ENCODE peak calls at places on chromosomes 11 and 22, in eight cellular contexts. L, Y, S, T, A, H, N and Q are unnamed samples.

GRCh38 chr11:43892851-43893250 is 12.2 kb downstream of the ALKBH3 start:
- DNase-seq in N (no peak), T (no peak), S (no peak), A (no peak), Y (no peak), L (no peak), H (no peak), Q (no peak)

GRCh38 chr11:65864758-65865471 is 4.7 kb downstream of the MUS81 start:
- DNase-seq in A (no peak), N (no peak), T (no peak), S (no peak), H (no peak), Y (no peak), L (peak; percentile 26), Q (no peak)

GRCh38 chr11:49208006-49208721 is at the start of gene FOLH1:
- DNase-seq in L (peak; percentile 34), A (no peak), T (peak; percentile 5), S (no peak), Y (no peak), H (no peak), N (peak; percentile 34), Q (no peak)

GRCh38 chr11:70680781-70681281 is 282.5 kb downstream of the CTTN start:
- DNase-seq in T (no peak), S (no peak), H (no peak), Y (no peak), A (peak; percentile 14), N (no peak), L (no peak), Q (no peak)

GRCh38 chr11:110131386-110132123 is 38.4 kb downstream of the ZC3H12C start:
- DNase-seq in H (no peak), Y (no peak), L (no peak), S (no peak), T (peak; percentile 17), A (peak; percentile 88), N (no peak), Q (no peak)

GRCh38 chr11:10522921-10523320 is 18.1 kb downstream of the RNF141 start:
- DNase-seq in S (no peak), H (no peak), A (no peak), Y (no peak), T (no peak), N (no peak), L (no peak), Q (no peak)

GRCh38 chr11:129023968-129024676 is 81.5 kb upstream of the TP53AIP1 start:
- DNase-seq in H (no peak), A (peak; percentile 78), N (peak; percentile 55), L (no peak), S (no peak), T (peak; percentile 11), Y (no peak), Q (no peak)

GRCh38 chr11:18012314-18012905 is 437 bp downstream of the SERGEF start:
- DNase-seq in L (no peak), T (no peak), A (peak; percentile 76), H (no peak), S (peak; percentile 26), Y (peak; percentile 20), N (peak; percentile 29), Q (no peak)

GRCh38 chr22:35517769-35518530 is 22.7 kb upstream of the RASD2 start:
- DNase-seq in S (no peak), A (no peak), L (no peak), H (no peak), Y (no peak), T (no peak), N (no peak), Q (no peak)

GRCh38 chr22:50146440-50147228 is 23.9 kb upstream of the PANX2 start:
- DNase-seq in S (no peak), A (peak; percentile 78), H (peak; percentile 77), N (peak; percentile 62), T (no peak), Y (no peak), L (peak; percentile 76), Q (no peak)

GRCh38 chr22:50398698-50399648 is 55.8 kb downstream of the PPP6R2 start:
- DNase-seq in N (no peak), A (no peak), H (no peak), S (no peak), Y (no peak), T (no peak), L (no peak), Q (no peak)

GRCh38 chr11:12380565-12381325 is 3.4 kb downstream of the PARVA start:
- DNase-seq in A (no peak), Y (no peak), N (no peak), T (no peak), L (no peak), H (no peak), S (no peak), Q (no peak)

GRCh38 chr22:29470159-29470855 is 9.7 kb upstream of the NEFH start:
- DNase-seq in N (peak; percentile 76), A (peak; percentile 66), T (peak; percentile 84), S (peak; percentile 53), Y (peak; percentile 47), L (no peak), H (peak; percentile 53), Q (no peak)

GRCh38 chr11:70191495-70192140 is 11.5 kb upstream of the FADD start:
- DNase-seq in N (peak; percentile 72), Y (no peak), S (peak; percentile 24), T (peak; percentile 70), A (peak; percentile 79), H (peak; percentile 23), L (peak; percentile 67), Q (peak; percentile 23)

GRCh38 chr22:32206774-32207758 is 2.2 kb upstream of the RFPL2 start:
- DNase-seq in L (no peak), N (no peak), T (no peak), Y (no peak), H (peak; percentile 12), A (peak; percentile 1), S (no peak), Q (peak; percentile 26)

GRCh38 chr11:78698612-78699011 is 123.9 kb upstream of the NARS2 start:
- DNase-seq in Y (no peak), T (no peak), L (no peak), S (no peak), H (peak; percentile 2), N (no peak), A (no peak), Q (no peak)

GRCh38 chr22:20430641-20431519 is 6.7 kb downstream of the SCARF2 start:
- DNase-seq in L (peak; percentile 31), H (no peak), S (peak; percentile 32), T (peak; percentile 61), A (peak; percentile 62), Y (peak; percentile 41), N (no peak), Q (no peak)

GRCh38 chr11:108635106-108635505 is 29.8 kb upstream of the DDX10 start:
- DNase-seq in L (no peak), N (no peak), T (no peak), A (no peak), Y (no peak), S (no peak), H (no peak), Q (no peak)

GRCh38 chr11:69012092-69013008 is 696 bp downstream of the MRGPRF start:
- DNase-seq in Y (no peak), L (peak; percentile 61), T (no peak), S (no peak), A (no peak), N (no peak), H (peak; percentile 83), Q (no peak)

GRCh38 chr11:91955206-91955605 is 269.4 kb upstream of the FAT3 start:
- DNase-seq in L (no peak), N (no peak), Y (no peak), T (no peak), A (no peak), S (no peak), H (no peak), Q (no peak)

GRCh38 chr11:61486779-61487178 is 21.8 kb upstream of the LRRC10B start:
- DNase-seq in Y (no peak), S (no peak), L (no peak), H (no peak), T (no peak), N (no peak), A (no peak), Q (no peak)

GRCh38 chr22:47672526-47672925 is 910.1 kb downstream of the TBC1D22A start:
- DNase-seq in S (no peak), T (no peak), Y (no peak), H (no peak), A (no peak), L (no peak), N (no peak), Q (no peak)